ENCODE peak calls at places on chromosomes 5 and 9, in nine cellular contexts. D, Z, X, H, P, M, G, S and T are unnamed samples.
A peak's percentile ranks its signal among the peaks of the same experiment; 100 is the strongest.

GRCh38 chr5:163387970-163388369 is 49.4 kb upstream of the CCNG1 start:
- DNase-seq in X (no peak), S (no peak), M (no peak), G (no peak), D (no peak), Z (no peak), H (no peak), P (no peak), T (no peak)

GRCh38 chr9:1978941-1979340 is 36.2 kb upstream of the SMARCA2 start:
- DNase-seq in S (no peak), M (no peak), G (peak; percentile 80), Z (no peak), H (no peak), P (peak; percentile 45), X (peak; percentile 45), D (no peak), T (no peak)

GRCh38 chr5:106380736-106381135 is 1290.0 kb downstream of the EFNA5 start:
- DNase-seq in M (no peak), X (no peak), H (no peak), S (no peak), G (no peak), D (no peak), Z (no peak), P (peak; percentile 85), T (no peak)

GRCh38 chr5:68274847-68275700 is 59.5 kb downstream of the PIK3R1 start:
- DNase-seq in M (no peak), Z (no peak), D (no peak), P (no peak), X (no peak), S (no peak), H (no peak), G (no peak), T (no peak)

GRCh38 chr9:21789541-21790037 is 12.8 kb upstream of the MTAP start:
- DNase-seq in H (peak; percentile 74), Z (no peak), X (peak; percentile 72), P (peak; percentile 95), G (no peak), M (peak; percentile 40), S (peak; percentile 49), D (peak; percentile 92), T (no peak)

GRCh38 chr5:8827701-8828100 is 718.2 kb downstream of the SEMA5A start:
- DNase-seq in M (no peak), H (no peak), G (no peak), S (no peak), Z (no peak), P (peak; percentile 57), D (no peak), X (no peak), T (no peak)

GRCh38 chr5:143447983-143448382 is 44.5 kb upstream of the NR3C1 start:
- DNase-seq in Z (no peak), X (no peak), S (no peak), D (no peak), P (no peak), H (no peak), M (no peak), G (no peak), T (no peak)

GRCh38 chr5:43711496-43711895 is 108.5 kb downstream of the NNT start:
- DNase-seq in D (peak; percentile 4), G (no peak), P (peak; percentile 47), M (no peak), H (no peak), Z (no peak), X (no peak), S (no peak), T (peak; percentile 52)

GRCh38 chr5:149130121-149130931 is 11.0 kb upstream of the ABLIM3 start:
- DNase-seq in P (peak; percentile 49), D (no peak), H (no peak), Z (no peak), X (no peak), M (no peak), G (no peak), S (no peak), T (no peak)

GRCh38 chr5:154236459-154237375 is 46.2 kb downstream of the GALNT10 start:
- DNase-seq in P (no peak), Z (no peak), X (no peak), H (no peak), S (no peak), G (no peak), M (no peak), D (no peak), T (no peak)

GRCh38 chr9:9612270-9612669 is 1000.5 kb downstream of the PTPRD start:
- DNase-seq in H (no peak), P (no peak), D (no peak), S (peak; percentile 7), X (no peak), Z (no peak), G (no peak), M (peak; percentile 3), T (no peak)

GRCh38 chr5:159749146-159749545 is 167.1 kb upstream of the ADRA1B start:
- DNase-seq in G (no peak), X (no peak), P (peak; percentile 57), S (no peak), Z (no peak), M (no peak), D (no peak), H (no peak), T (no peak)

GRCh38 chr5:1399737-1400136 is 45.5 kb downstream of the SLC6A3 start:
- DNase-seq in P (no peak), X (no peak), S (no peak), G (no peak), M (no peak), H (no peak), D (no peak), Z (no peak), T (no peak)

GRCh38 chr9:122031806-122032205 is 61.3 kb downstream of the TTLL11 start:
- DNase-seq in M (no peak), X (no peak), H (peak; percentile 16), Z (no peak), G (no peak), S (no peak), D (no peak), P (no peak), T (no peak)

GRCh38 chr5:43192558-43193170 is 639 bp downstream of the NIM1K start:
- DNase-seq in D (no peak), Z (no peak), M (no peak), H (no peak), X (no peak), S (peak; percentile 16), P (peak; percentile 27), G (peak; percentile 81), T (no peak)

GRCh38 chr5:77167695-77168111 is 42.8 kb upstream of the PDE8B start:
- DNase-seq in M (no peak), S (no peak), H (peak; percentile 87), P (peak; percentile 92), X (peak; percentile 35), G (no peak), Z (no peak), D (no peak), T (peak; percentile 55)

GRCh38 chr9:111036068-111036789 is 2.0 kb downstream of the LPAR1 start:
- DNase-seq in G (peak; percentile 89), P (peak; percentile 68), M (no peak), S (peak; percentile 76), H (no peak), Z (no peak), D (peak; percentile 1), X (peak; percentile 57), T (no peak)

GRCh38 chr5:181031716-181032115 is 8.3 kb upstream of the BTNL9 start:
- DNase-seq in M (no peak), H (no peak), D (no peak), Z (no peak), P (no peak), G (no peak), X (no peak), S (no peak), T (no peak)

GRCh38 chr5:22063717-22064116 is 789.4 kb downstream of the CDH12 start:
- DNase-seq in Z (no peak), G (no peak), M (no peak), X (no peak), P (no peak), D (no peak), H (no peak), S (no peak), T (no peak)

GRCh38 chr9:87950765-87951488 is 23.4 kb downstream of the CDK20 start:
- DNase-seq in Z (no peak), H (peak; percentile 31), G (no peak), X (no peak), M (no peak), P (peak; percentile 34), S (no peak), D (peak; percentile 28), T (peak; percentile 64)

DNA sequence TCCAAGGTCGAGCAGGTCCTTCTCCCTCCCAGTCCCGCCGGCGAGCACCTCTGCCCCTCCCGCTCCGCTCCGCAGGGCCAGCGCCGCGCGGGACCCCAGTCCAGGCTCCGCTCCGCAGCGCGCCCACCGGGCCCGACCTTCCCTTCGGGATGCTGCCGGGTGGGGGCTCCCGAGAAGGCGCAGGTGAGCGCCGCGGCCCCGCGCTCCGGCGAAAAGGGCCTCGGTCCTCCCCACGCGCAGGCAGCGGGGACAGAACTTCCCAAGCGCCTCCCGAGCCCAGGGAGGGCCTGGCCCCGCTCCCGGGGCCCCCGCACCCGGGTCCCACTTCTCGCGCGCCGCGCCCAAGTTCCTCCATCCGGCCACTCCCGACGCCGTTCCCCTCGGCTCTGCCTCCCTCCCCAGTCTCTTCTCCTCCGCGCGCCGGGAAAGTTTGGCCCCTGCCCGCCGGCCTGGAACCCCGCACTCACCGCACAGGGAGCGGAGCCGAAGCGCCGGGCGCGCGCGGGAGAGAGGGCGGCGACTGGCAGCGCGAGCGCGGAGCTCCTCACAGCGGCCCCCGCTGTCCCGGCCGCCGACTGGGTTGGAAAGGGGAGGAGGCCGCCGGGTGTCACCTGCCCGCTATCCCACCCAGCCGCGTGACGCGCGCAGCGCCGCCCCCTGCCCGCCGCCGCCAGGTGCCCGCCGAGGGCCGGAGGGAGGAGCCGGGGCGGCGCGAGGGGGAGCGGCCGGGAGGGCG is at the start of gene ELOVL7:
- DNase-seq in Z (no peak), G (no peak), H (peak; percentile 10), D (peak; percentile 66), X (peak; percentile 40), P (peak; percentile 11), M (no peak), S (peak; percentile 87), T (peak; percentile 15)
- TF ChIP-seq POLR2A in Z (peak; percentile 65), G (no peak), H (no peak), D (peak; percentile 86), X (no peak), P (no peak), M (peak; percentile 66), S (peak; percentile 83), T (no peak)

GRCh38 chr5:30551614-30552013 is 641.9 kb upstream of the CDH6 start:
- DNase-seq in H (no peak), X (no peak), P (no peak), M (no peak), G (no peak), Z (no peak), S (no peak), D (no peak), T (no peak)
- TF ChIP-seq POLR2A in H (no peak), X (no peak), P (no peak), M (no peak), G (no peak), Z (no peak), S (no peak), D (no peak), T (no peak)

GRCh38 chr9:124858330-124859046 is 3.3 kb downstream of the RPL35 start:
- DNase-seq in M (no peak), S (no peak), H (no peak), P (no peak), G (no peak), Z (no peak), D (no peak), X (no peak), T (no peak)
- TF ChIP-seq POLR2A in M (peak; percentile 18), S (no peak), H (no peak), P (no peak), G (no peak), Z (no peak), D (no peak), X (no peak), T (no peak)

GRCh38 chr5:78523314-78524193 is 125.0 kb downstream of the LHFPL2 start:
- DNase-seq in H (no peak), X (no peak), Z (no peak), D (no peak), M (no peak), S (no peak), P (no peak), G (no peak), T (no peak)
- TF ChIP-seq POLR2A in H (no peak), X (no peak), Z (no peak), D (no peak), M (no peak), S (no peak), P (no peak), G (no peak), T (no peak)